ENCODE peak calls at places on chromosomes 12 and 14, in seven cellular contexts. One of them, this sample, is unnamed.

GRCh38 chr14:45790293-45790692 is 537.3 kb upstream of the MIS18BP1 start:
- DNase-seq in H9: no peak
- DNase-seq in H1: no peak
- DNase-seq in neuronal stem cell: no peak
- DNase-seq in IMR-90: no peak
- DNase-seq in trophoblast cell: no peak
- DNase-seq in mesenchymal stem cell: no peak
- DNase-seq in this sample: no peak

GRCh38 chr14:101359221-101360044 is 201.9 kb upstream of the DIO3 start:
- DNase-seq in mesenchymal stem cell: no peak
- DNase-seq in H9: no peak
- DNase-seq in trophoblast cell: no peak
- DNase-seq in H1: no peak
- DNase-seq in IMR-90: no peak
- DNase-seq in neuronal stem cell: no peak
- DNase-seq in this sample: peak

GRCh38 chr12:91404362-91404899 is 221.8 kb upstream of the DCN start:
- DNase-seq in H1: no peak
- DNase-seq in H9: no peak
- DNase-seq in trophoblast cell: no peak
- DNase-seq in mesenchymal stem cell: no peak
- DNase-seq in neuronal stem cell: no peak
- DNase-seq in IMR-90: no peak
- DNase-seq in this sample: no peak

GRCh38 chr14:98548071-98548686 is 723.8 kb downstream of the BCL11B start:
- DNase-seq in H9: no peak
- DNase-seq in H1: no peak
- DNase-seq in mesenchymal stem cell: no peak
- DNase-seq in neuronal stem cell: no peak
- DNase-seq in trophoblast cell: no peak
- DNase-seq in IMR-90: no peak
- DNase-seq in this sample: peak

GRCh38 chr14:75885829-75886228 is 96.0 kb downstream of the TGFB3 start:
- DNase-seq in IMR-90: peak
- DNase-seq in mesenchymal stem cell: peak
- DNase-seq in H1: no peak
- DNase-seq in trophoblast cell: no peak
- DNase-seq in neuronal stem cell: no peak
- DNase-seq in H9: no peak
- DNase-seq in this sample: no peak

GRCh38 chr12:126663304-126664094 is 1598.3 kb downstream of the AACS start:
- DNase-seq in H9: peak
- DNase-seq in IMR-90: no peak
- DNase-seq in H1: peak
- DNase-seq in neuronal stem cell: peak
- DNase-seq in mesenchymal stem cell: no peak
- DNase-seq in trophoblast cell: peak
- DNase-seq in this sample: peak

GRCh38 chr14:50230601-50231474 is 540 bp downstream of the SOS2 start:
- DNase-seq in neuronal stem cell: no peak
- DNase-seq in IMR-90: peak
- DNase-seq in H1: no peak
- DNase-seq in trophoblast cell: peak
- DNase-seq in mesenchymal stem cell: peak
- DNase-seq in H9: peak
- DNase-seq in this sample: peak

GRCh38 chr12:121222847-121223246 is 12.9 kb downstream of the P2RX4 start:
- DNase-seq in trophoblast cell: no peak
- DNase-seq in H1: no peak
- DNase-seq in mesenchymal stem cell: no peak
- DNase-seq in neuronal stem cell: no peak
- DNase-seq in IMR-90: no peak
- DNase-seq in H9: no peak
- DNase-seq in this sample: no peak

GRCh38 chr14:34461334-34462131 is 507 bp downstream of the SPTSSA start:
- DNase-seq in H9: peak
- DNase-seq in H1: no peak
- DNase-seq in mesenchymal stem cell: peak
- DNase-seq in trophoblast cell: peak
- DNase-seq in IMR-90: peak
- DNase-seq in neuronal stem cell: peak
- DNase-seq in this sample: peak

GRCh38 chr12:73902270-73902669 is 635.4 kb upstream of the ATXN7L3B start:
- DNase-seq in H1: no peak
- DNase-seq in trophoblast cell: no peak
- DNase-seq in H9: no peak
- DNase-seq in IMR-90: no peak
- DNase-seq in mesenchymal stem cell: no peak
- DNase-seq in neuronal stem cell: no peak
- DNase-seq in this sample: no peak

GRCh38 chr12:73898645-73899044 is 639.0 kb upstream of the ATXN7L3B start:
- DNase-seq in trophoblast cell: no peak
- DNase-seq in neuronal stem cell: no peak
- DNase-seq in H9: no peak
- DNase-seq in IMR-90: no peak
- DNase-seq in H1: no peak
- DNase-seq in mesenchymal stem cell: no peak
- DNase-seq in this sample: no peak
- H4K8ac ChIP-seq in trophoblast cell: no peak
- H4K8ac ChIP-seq in neuronal stem cell: no peak
- H4K8ac ChIP-seq in H9: no peak
- H4K8ac ChIP-seq in IMR-90: no peak
- H4K8ac ChIP-seq in H1: no peak
- H4K8ac ChIP-seq in mesenchymal stem cell: no peak
- H4K8ac ChIP-seq in this sample: no peak

GRCh38 chr12:14775652-14776020 is 27.6 kb downstream of the WBP11 start:
- DNase-seq in IMR-90: peak
- DNase-seq in H9: no peak
- DNase-seq in mesenchymal stem cell: peak
- DNase-seq in trophoblast cell: peak
- DNase-seq in H1: no peak
- DNase-seq in neuronal stem cell: no peak
- DNase-seq in this sample: no peak
- H3K23ac ChIP-seq in IMR-90: peak
- H3K23ac ChIP-seq in H9: no peak
- H3K23ac ChIP-seq in mesenchymal stem cell: no peak
- H3K23ac ChIP-seq in trophoblast cell: no peak
- H3K23ac ChIP-seq in H1: no peak
- H3K23ac ChIP-seq in neuronal stem cell: no peak
- H3K23ac ChIP-seq in this sample: no peak

GRCh38 chr12:3748620-3749019 is 4.3 kb downstream of the CRACR2A start:
- DNase-seq in trophoblast cell: no peak
- DNase-seq in H9: peak
- DNase-seq in IMR-90: no peak
- DNase-seq in neuronal stem cell: no peak
- DNase-seq in mesenchymal stem cell: no peak
- DNase-seq in H1: no peak
- DNase-seq in this sample: no peak

GRCh38 chr12:3752741-3753486 is at the start of gene CRACR2A:
- DNase-seq in H9: peak
- DNase-seq in H1: peak
- DNase-seq in trophoblast cell: peak
- DNase-seq in mesenchymal stem cell: peak
- DNase-seq in neuronal stem cell: peak
- DNase-seq in IMR-90: peak
- DNase-seq in this sample: peak

GRCh38 chr12:3751151-3752095 is 1.5 kb downstream of the CRACR2A start:
- DNase-seq in neuronal stem cell: no peak
- DNase-seq in H1: no peak
- DNase-seq in H9: peak
- DNase-seq in IMR-90: no peak
- DNase-seq in mesenchymal stem cell: no peak
- DNase-seq in trophoblast cell: no peak
- DNase-seq in this sample: no peak

GRCh38 chr12:3752096-3752709 is 706 bp downstream of the CRACR2A start:
- DNase-seq in H9: peak
- DNase-seq in IMR-90: no peak
- DNase-seq in neuronal stem cell: no peak
- DNase-seq in H1: no peak
- DNase-seq in trophoblast cell: peak
- DNase-seq in mesenchymal stem cell: peak
- DNase-seq in this sample: peak

GRCh38 chr12:3750616-3751015 is 2.3 kb downstream of the CRACR2A start:
- DNase-seq in H9: peak
- DNase-seq in neuronal stem cell: no peak
- DNase-seq in mesenchymal stem cell: no peak
- DNase-seq in H1: no peak
- DNase-seq in IMR-90: no peak
- DNase-seq in trophoblast cell: no peak
- DNase-seq in this sample: no peak
- H3K9ac ChIP-seq in H9: no peak
- H3K9ac ChIP-seq in neuronal stem cell: no peak
- H3K9ac ChIP-seq in mesenchymal stem cell: no peak
- H3K9ac ChIP-seq in H1: no peak
- H3K9ac ChIP-seq in IMR-90: no peak
- H3K9ac ChIP-seq in trophoblast cell: no peak
- H3K9ac ChIP-seq in this sample: no peak

DNA sequence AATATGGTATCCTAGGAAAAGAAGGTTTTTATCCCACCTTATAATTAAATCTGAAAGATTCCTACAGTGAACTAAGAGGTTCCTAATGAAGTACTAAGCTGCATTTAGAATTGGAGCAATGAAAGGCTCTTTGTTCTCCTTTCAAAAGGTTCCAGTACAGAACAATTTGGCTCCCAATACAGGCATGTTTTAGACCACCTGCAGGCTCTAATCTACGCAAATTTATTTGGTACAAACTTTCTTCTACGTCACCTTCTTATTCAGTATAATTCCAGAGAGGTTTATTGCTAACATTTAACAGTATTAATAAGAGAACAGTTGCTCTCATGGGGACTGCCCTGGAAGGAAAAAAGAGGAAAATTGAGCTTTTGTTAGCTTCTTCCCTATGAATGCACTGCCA is 37.6 kb upstream of the SLCO1C1 start:
- DNase-seq in H9: no peak
- DNase-seq in trophoblast cell: no peak
- DNase-seq in mesenchymal stem cell: no peak
- DNase-seq in neuronal stem cell: no peak
- DNase-seq in IMR-90: no peak
- DNase-seq in H1: no peak
- DNase-seq in this sample: no peak
- H4K8ac ChIP-seq in H9: no peak
- H4K8ac ChIP-seq in trophoblast cell: no peak
- H4K8ac ChIP-seq in mesenchymal stem cell: no peak
- H4K8ac ChIP-seq in neuronal stem cell: no peak
- H4K8ac ChIP-seq in IMR-90: no peak
- H4K8ac ChIP-seq in H1: no peak
- H4K8ac ChIP-seq in this sample: no peak